ENCODE peak calls at places on chromosomes 7 and 10, in eight cellular contexts. P, V, J, N, B, C, W and R are unnamed samples.

GRCh38 chr10:50326757-50327701 is 75.7 kb upstream of the ASAH2 start:
- DNase-seq in P (peak), V (no peak), J (peak), N (no peak), B (no peak), C (no peak), W (no peak), R (no peak)

GRCh38 chr7:92614586-92615237 is 24.5 kb upstream of the FAM133B start:
- DNase-seq in P (peak), V (no peak), J (no peak), N (no peak), B (no peak), C (no peak), W (no peak), R (no peak)

GRCh38 chr10:126199221-126199998 is 188.9 kb downstream of the ADAM12 start:
- DNase-seq in P (peak), V (no peak), J (no peak), N (no peak), B (no peak), C (no peak), W (no peak), R (no peak)

GRCh38 chr7:5494683-5495561 is 71.3 kb upstream of the TNRC18 start:
- DNase-seq in P (peak), V (peak), J (peak), N (peak), B (no peak), C (peak), W (peak), R (peak)

GRCh38 chr10:78165617-78166016 is 132.0 kb downstream of the RPS24 start:
- DNase-seq in P (no peak), V (no peak), J (no peak), N (no peak), B (no peak), C (no peak), W (peak), R (no peak)

GRCh38 chr7:137544450-137545058 is 201.0 kb upstream of the PTN start:
- DNase-seq in P (no peak), V (no peak), J (no peak), N (no peak), B (no peak), C (no peak), W (no peak), R (no peak)

GRCh38 chr7:36496576-36496975 is 106.9 kb downstream of the ANLN start:
- DNase-seq in P (no peak), V (no peak), J (no peak), N (no peak), B (no peak), C (no peak), W (no peak), R (no peak)

GRCh38 chr10:77781451-77782327 is 144.1 kb upstream of the KCNMA1 start:
- DNase-seq in P (no peak), V (no peak), J (peak), N (no peak), B (no peak), C (no peak), W (no peak), R (no peak)

GRCh38 chr7:128453836-128454804 is 1.6 kb upstream of the HILPDA start:
- DNase-seq in P (peak), V (peak), J (peak), N (peak), B (peak), C (no peak), W (peak), R (peak)

GRCh38 chr10:122310311-122311050 is 39.4 kb downstream of the BTBD16 start:
- DNase-seq in P (no peak), V (no peak), J (no peak), N (peak), B (no peak), C (no peak), W (peak), R (no peak)

GRCh38 chr7:51224811-51225581 is 91.6 kb downstream of the COBL start:
- DNase-seq in P (no peak), V (no peak), J (no peak), N (peak), B (no peak), C (no peak), W (no peak), R (peak)

GRCh38 chr10:86203162-86203905 is 163.3 kb downstream of the GRID1 start:
- DNase-seq in P (no peak), V (peak), J (peak), N (no peak), B (no peak), C (peak), W (peak), R (peak)

GRCh38 chr10:119715628-119716505 is 10.0 kb upstream of the INPP5F start:
- DNase-seq in P (no peak), V (no peak), J (peak), N (no peak), B (no peak), C (no peak), W (no peak), R (peak)

GRCh38 chr7:77244222-77244934 is 44.8 kb upstream of the FGL2 start:
- DNase-seq in P (no peak), V (no peak), J (no peak), N (no peak), B (no peak), C (no peak), W (no peak), R (no peak)

GRCh38 chr7:20508109-20508508 is 107.4 kb upstream of the ABCB5 start:
- DNase-seq in P (no peak), V (no peak), J (no peak), N (no peak), B (no peak), C (no peak), W (no peak), R (no peak)

GRCh38 chr10:75043256-75044121 is 68.0 kb upstream of the SAMD8 start:
- DNase-seq in P (no peak), V (peak), J (peak), N (no peak), B (no peak), C (peak), W (no peak), R (no peak)

GRCh38 chr10:124376411-124376810 is 42.3 kb downstream of the OAT start:
- DNase-seq in P (no peak), V (peak), J (no peak), N (no peak), B (no peak), C (no peak), W (no peak), R (no peak)

GRCh38 chr10:95246582-95247051 is 44.2 kb downstream of the PDLIM1 start:
- DNase-seq in P (peak), V (peak), J (peak), N (peak), B (peak), C (peak), W (peak), R (peak)